ENCODE peak calls at places on chromosomes 13 and 19, in nine cellular contexts. One of them, this sample, is unnamed.

GRCh38 chr19:2270157-2270571 is 11.8 kb downstream of the PEAK3 start:
- DNase-seq in stimulated activated CD8-positive, alpha-beta memory T cell treated with anti-CD3 and anti-CD28 coated beads, Interleukin-15, amount 100 ng/mL, for 4 hours: no peak
- DNase-seq in BE2C: peak
- DNase-seq in prostate gland: no peak
- DNase-seq in DMS79: no peak
- DNase-seq in posterior cingulate gyrus: no peak
- DNase-seq in HT1080: no peak
- DNase-seq in foreskin keratinocyte: no peak
- DNase-seq in Caki2: no peak
- DNase-seq in this sample: peak

GRCh38 chr13:66795636-66796035 is 434.5 kb downstream of the PCDH9 start:
- DNase-seq in stimulated activated CD8-positive, alpha-beta memory T cell treated with anti-CD3 and anti-CD28 coated beads, Interleukin-15, amount 100 ng/mL, for 4 hours: no peak
- DNase-seq in BE2C: no peak
- DNase-seq in prostate gland: no peak
- DNase-seq in DMS79: no peak
- DNase-seq in posterior cingulate gyrus: peak
- DNase-seq in HT1080: no peak
- DNase-seq in foreskin keratinocyte: no peak
- DNase-seq in Caki2: no peak
- DNase-seq in this sample: no peak

GRCh38 chr19:41944336-41944735 is 14.8 kb downstream of the RABAC1 start:
- DNase-seq in stimulated activated CD8-positive, alpha-beta memory T cell treated with anti-CD3 and anti-CD28 coated beads, Interleukin-15, amount 100 ng/mL, for 4 hours: no peak
- DNase-seq in BE2C: no peak
- DNase-seq in prostate gland: no peak
- DNase-seq in DMS79: no peak
- DNase-seq in posterior cingulate gyrus: no peak
- DNase-seq in HT1080: no peak
- DNase-seq in foreskin keratinocyte: no peak
- DNase-seq in Caki2: no peak
- DNase-seq in this sample: no peak

GRCh38 chr19:6227941-6228325 is 51.8 kb downstream of the MLLT1 start:
- DNase-seq in stimulated activated CD8-positive, alpha-beta memory T cell treated with anti-CD3 and anti-CD28 coated beads, Interleukin-15, amount 100 ng/mL, for 4 hours: no peak
- DNase-seq in BE2C: no peak
- DNase-seq in prostate gland: no peak
- DNase-seq in DMS79: no peak
- DNase-seq in posterior cingulate gyrus: no peak
- DNase-seq in HT1080: no peak
- DNase-seq in foreskin keratinocyte: no peak
- DNase-seq in Caki2: no peak
- DNase-seq in this sample: no peak

GRCh38 chr13:98520674-98521449 is 56.0 kb downstream of the STK24 start:
- DNase-seq in stimulated activated CD8-positive, alpha-beta memory T cell treated with anti-CD3 and anti-CD28 coated beads, Interleukin-15, amount 100 ng/mL, for 4 hours: no peak
- DNase-seq in BE2C: no peak
- DNase-seq in prostate gland: no peak
- DNase-seq in DMS79: no peak
- DNase-seq in posterior cingulate gyrus: no peak
- DNase-seq in HT1080: no peak
- DNase-seq in foreskin keratinocyte: no peak
- DNase-seq in Caki2: no peak
- DNase-seq in this sample: no peak

GRCh38 chr13:41694902-41695301 is 237.6 kb downstream of the RGCC start:
- DNase-seq in stimulated activated CD8-positive, alpha-beta memory T cell treated with anti-CD3 and anti-CD28 coated beads, Interleukin-15, amount 100 ng/mL, for 4 hours: no peak
- DNase-seq in BE2C: no peak
- DNase-seq in prostate gland: peak
- DNase-seq in DMS79: no peak
- DNase-seq in posterior cingulate gyrus: no peak
- DNase-seq in HT1080: peak
- DNase-seq in foreskin keratinocyte: peak
- DNase-seq in Caki2: peak
- DNase-seq in this sample: peak

GRCh38 chr13:27359203-27359821 is 65.1 kb upstream of the GTF3A start:
- DNase-seq in stimulated activated CD8-positive, alpha-beta memory T cell treated with anti-CD3 and anti-CD28 coated beads, Interleukin-15, amount 100 ng/mL, for 4 hours: no peak
- DNase-seq in BE2C: peak
- DNase-seq in prostate gland: peak
- DNase-seq in DMS79: no peak
- DNase-seq in posterior cingulate gyrus: peak
- DNase-seq in HT1080: peak
- DNase-seq in foreskin keratinocyte: no peak
- DNase-seq in Caki2: peak
- DNase-seq in this sample: peak

GRCh38 chr19:8517551-8518442 is 3.8 kb upstream of the ZNF414 start:
- DNase-seq in stimulated activated CD8-positive, alpha-beta memory T cell treated with anti-CD3 and anti-CD28 coated beads, Interleukin-15, amount 100 ng/mL, for 4 hours: peak
- DNase-seq in BE2C: no peak
- DNase-seq in prostate gland: no peak
- DNase-seq in DMS79: no peak
- DNase-seq in posterior cingulate gyrus: no peak
- DNase-seq in HT1080: no peak
- DNase-seq in foreskin keratinocyte: no peak
- DNase-seq in Caki2: no peak
- DNase-seq in this sample: peak

GRCh38 chr13:51158365-51158764 is 47.3 kb upstream of the C13orf42 start:
- DNase-seq in stimulated activated CD8-positive, alpha-beta memory T cell treated with anti-CD3 and anti-CD28 coated beads, Interleukin-15, amount 100 ng/mL, for 4 hours: no peak
- DNase-seq in BE2C: peak
- DNase-seq in prostate gland: no peak
- DNase-seq in DMS79: no peak
- DNase-seq in posterior cingulate gyrus: no peak
- DNase-seq in HT1080: no peak
- DNase-seq in foreskin keratinocyte: no peak
- DNase-seq in Caki2: no peak
- DNase-seq in this sample: no peak

GRCh38 chr19:1850809-1851544 is 2.7 kb upstream of the REXO1 start:
- DNase-seq in stimulated activated CD8-positive, alpha-beta memory T cell treated with anti-CD3 and anti-CD28 coated beads, Interleukin-15, amount 100 ng/mL, for 4 hours: no peak
- DNase-seq in BE2C: no peak
- DNase-seq in prostate gland: no peak
- DNase-seq in DMS79: no peak
- DNase-seq in posterior cingulate gyrus: no peak
- DNase-seq in HT1080: no peak
- DNase-seq in foreskin keratinocyte: no peak
- DNase-seq in Caki2: no peak
- DNase-seq in this sample: no peak

GRCh38 chr19:39413269-39413902 is 917 bp downstream of the PLEKHG2 start:
- DNase-seq in stimulated activated CD8-positive, alpha-beta memory T cell treated with anti-CD3 and anti-CD28 coated beads, Interleukin-15, amount 100 ng/mL, for 4 hours: no peak
- DNase-seq in BE2C: peak
- DNase-seq in prostate gland: peak
- DNase-seq in DMS79: no peak
- DNase-seq in posterior cingulate gyrus: peak
- DNase-seq in HT1080: no peak
- DNase-seq in foreskin keratinocyte: no peak
- DNase-seq in Caki2: no peak
- DNase-seq in this sample: no peak

GRCh38 chr19:44959691-44960090 is 4.5 kb downstream of the CLPTM1 start:
- DNase-seq in stimulated activated CD8-positive, alpha-beta memory T cell treated with anti-CD3 and anti-CD28 coated beads, Interleukin-15, amount 100 ng/mL, for 4 hours: no peak
- DNase-seq in BE2C: no peak
- DNase-seq in prostate gland: no peak
- DNase-seq in DMS79: no peak
- DNase-seq in posterior cingulate gyrus: no peak
- DNase-seq in HT1080: no peak
- DNase-seq in foreskin keratinocyte: no peak
- DNase-seq in Caki2: no peak
- DNase-seq in this sample: no peak

GRCh38 chr13:103218253-103218652 is 152.0 kb upstream of the SLC10A2 start:
- DNase-seq in stimulated activated CD8-positive, alpha-beta memory T cell treated with anti-CD3 and anti-CD28 coated beads, Interleukin-15, amount 100 ng/mL, for 4 hours: no peak
- DNase-seq in BE2C: no peak
- DNase-seq in prostate gland: no peak
- DNase-seq in DMS79: no peak
- DNase-seq in posterior cingulate gyrus: no peak
- DNase-seq in HT1080: no peak
- DNase-seq in foreskin keratinocyte: peak
- DNase-seq in Caki2: no peak
- DNase-seq in this sample: no peak

GRCh38 chr19:14473915-14474578 is 1.1 kb downstream of the PTGER1 start:
- DNase-seq in stimulated activated CD8-positive, alpha-beta memory T cell treated with anti-CD3 and anti-CD28 coated beads, Interleukin-15, amount 100 ng/mL, for 4 hours: no peak
- DNase-seq in BE2C: no peak
- DNase-seq in prostate gland: no peak
- DNase-seq in DMS79: no peak
- DNase-seq in posterior cingulate gyrus: peak
- DNase-seq in HT1080: no peak
- DNase-seq in foreskin keratinocyte: no peak
- DNase-seq in Caki2: no peak
- DNase-seq in this sample: no peak

GRCh38 chr19:15432018-15432494 is 13.3 kb upstream of the AKAP8L start:
- DNase-seq in stimulated activated CD8-positive, alpha-beta memory T cell treated with anti-CD3 and anti-CD28 coated beads, Interleukin-15, amount 100 ng/mL, for 4 hours: no peak
- DNase-seq in BE2C: no peak
- DNase-seq in prostate gland: no peak
- DNase-seq in DMS79: no peak
- DNase-seq in posterior cingulate gyrus: no peak
- DNase-seq in HT1080: no peak
- DNase-seq in foreskin keratinocyte: no peak
- DNase-seq in Caki2: no peak
- DNase-seq in this sample: peak

GRCh38 chr19:29789007-29789406 is 22.8 kb upstream of the CCNE1 start:
- DNase-seq in stimulated activated CD8-positive, alpha-beta memory T cell treated with anti-CD3 and anti-CD28 coated beads, Interleukin-15, amount 100 ng/mL, for 4 hours: no peak
- DNase-seq in BE2C: no peak
- DNase-seq in prostate gland: no peak
- DNase-seq in DMS79: no peak
- DNase-seq in posterior cingulate gyrus: no peak
- DNase-seq in HT1080: no peak
- DNase-seq in foreskin keratinocyte: peak
- DNase-seq in Caki2: no peak
- DNase-seq in this sample: no peak

GRCh38 chr19:14248578-14249011 is 42.6 kb upstream of the ADGRL1 start:
- DNase-seq in stimulated activated CD8-positive, alpha-beta memory T cell treated with anti-CD3 and anti-CD28 coated beads, Interleukin-15, amount 100 ng/mL, for 4 hours: no peak
- DNase-seq in BE2C: peak
- DNase-seq in prostate gland: peak
- DNase-seq in DMS79: peak
- DNase-seq in posterior cingulate gyrus: peak
- DNase-seq in HT1080: no peak
- DNase-seq in foreskin keratinocyte: no peak
- DNase-seq in Caki2: peak
- DNase-seq in this sample: no peak

GRCh38 chr19:53328967-53329366 is 4.6 kb upstream of the ZNF845 start:
- DNase-seq in stimulated activated CD8-positive, alpha-beta memory T cell treated with anti-CD3 and anti-CD28 coated beads, Interleukin-15, amount 100 ng/mL, for 4 hours: no peak
- DNase-seq in BE2C: peak
- DNase-seq in prostate gland: no peak
- DNase-seq in DMS79: no peak
- DNase-seq in posterior cingulate gyrus: peak
- DNase-seq in HT1080: peak
- DNase-seq in foreskin keratinocyte: no peak
- DNase-seq in Caki2: no peak
- DNase-seq in this sample: no peak

GRCh38 chr13:91349992-91350911 is 2.8 kb downstream of the MIR17HG start:
- DNase-seq in stimulated activated CD8-positive, alpha-beta memory T cell treated with anti-CD3 and anti-CD28 coated beads, Interleukin-15, amount 100 ng/mL, for 4 hours: no peak
- DNase-seq in BE2C: no peak
- DNase-seq in prostate gland: no peak
- DNase-seq in DMS79: no peak
- DNase-seq in posterior cingulate gyrus: no peak
- DNase-seq in HT1080: no peak
- DNase-seq in foreskin keratinocyte: no peak
- DNase-seq in Caki2: no peak
- DNase-seq in this sample: peak

GRCh38 chr13:59211636-59212035 is 952.1 kb downstream of the DIAPH3 start:
- DNase-seq in stimulated activated CD8-positive, alpha-beta memory T cell treated with anti-CD3 and anti-CD28 coated beads, Interleukin-15, amount 100 ng/mL, for 4 hours: no peak
- DNase-seq in BE2C: no peak
- DNase-seq in prostate gland: no peak
- DNase-seq in DMS79: no peak
- DNase-seq in posterior cingulate gyrus: no peak
- DNase-seq in HT1080: no peak
- DNase-seq in foreskin keratinocyte: no peak
- DNase-seq in Caki2: no peak
- DNase-seq in this sample: no peak

GRCh38 chr13:21511841-21512240 is 52.7 kb upstream of the ZDHHC20 start:
- DNase-seq in stimulated activated CD8-positive, alpha-beta memory T cell treated with anti-CD3 and anti-CD28 coated beads, Interleukin-15, amount 100 ng/mL, for 4 hours: no peak
- DNase-seq in BE2C: no peak
- DNase-seq in prostate gland: peak
- DNase-seq in DMS79: no peak
- DNase-seq in posterior cingulate gyrus: no peak
- DNase-seq in HT1080: no peak
- DNase-seq in foreskin keratinocyte: peak
- DNase-seq in Caki2: no peak
- DNase-seq in this sample: no peak

GRCh38 chr13:104477256-104477655 is 1411.0 kb upstream of the SLC10A2 start:
- DNase-seq in stimulated activated CD8-positive, alpha-beta memory T cell treated with anti-CD3 and anti-CD28 coated beads, Interleukin-15, amount 100 ng/mL, for 4 hours: no peak
- DNase-seq in BE2C: no peak
- DNase-seq in prostate gland: no peak
- DNase-seq in DMS79: no peak
- DNase-seq in posterior cingulate gyrus: no peak
- DNase-seq in HT1080: no peak
- DNase-seq in foreskin keratinocyte: peak
- DNase-seq in Caki2: no peak
- DNase-seq in this sample: no peak

GRCh38 chr13:50244913-50245574 is 229.8 kb downstream of the KCNRG start:
- DNase-seq in stimulated activated CD8-positive, alpha-beta memory T cell treated with anti-CD3 and anti-CD28 coated beads, Interleukin-15, amount 100 ng/mL, for 4 hours: peak
- DNase-seq in BE2C: no peak
- DNase-seq in prostate gland: no peak
- DNase-seq in DMS79: no peak
- DNase-seq in posterior cingulate gyrus: no peak
- DNase-seq in HT1080: peak
- DNase-seq in foreskin keratinocyte: peak
- DNase-seq in Caki2: peak
- DNase-seq in this sample: peak

GRCh38 chr13:79451500-79451962 is 29.4 kb upstream of the NDFIP2 start:
- DNase-seq in stimulated activated CD8-positive, alpha-beta memory T cell treated with anti-CD3 and anti-CD28 coated beads, Interleukin-15, amount 100 ng/mL, for 4 hours: peak
- DNase-seq in BE2C: peak
- DNase-seq in prostate gland: no peak
- DNase-seq in DMS79: no peak
- DNase-seq in posterior cingulate gyrus: no peak
- DNase-seq in HT1080: peak
- DNase-seq in foreskin keratinocyte: peak
- DNase-seq in Caki2: peak
- DNase-seq in this sample: peak

GRCh38 chr13:51559916-51560315 is 24.3 kb upstream of the WDFY2 start:
- DNase-seq in stimulated activated CD8-positive, alpha-beta memory T cell treated with anti-CD3 and anti-CD28 coated beads, Interleukin-15, amount 100 ng/mL, for 4 hours: no peak
- DNase-seq in BE2C: no peak
- DNase-seq in prostate gland: no peak
- DNase-seq in DMS79: no peak
- DNase-seq in posterior cingulate gyrus: no peak
- DNase-seq in HT1080: no peak
- DNase-seq in foreskin keratinocyte: no peak
- DNase-seq in Caki2: no peak
- DNase-seq in this sample: no peak

GRCh38 chr19:19167612-19168011 is 2.5 kb downstream of the MEF2B start:
- DNase-seq in stimulated activated CD8-positive, alpha-beta memory T cell treated with anti-CD3 and anti-CD28 coated beads, Interleukin-15, amount 100 ng/mL, for 4 hours: no peak
- DNase-seq in BE2C: no peak
- DNase-seq in prostate gland: no peak
- DNase-seq in DMS79: no peak
- DNase-seq in posterior cingulate gyrus: no peak
- DNase-seq in HT1080: no peak
- DNase-seq in foreskin keratinocyte: no peak
- DNase-seq in Caki2: no peak
- DNase-seq in this sample: no peak

GRCh38 chr19:50252887-50253268 is 49.5 kb downstream of the MYH14 start:
- DNase-seq in stimulated activated CD8-positive, alpha-beta memory T cell treated with anti-CD3 and anti-CD28 coated beads, Interleukin-15, amount 100 ng/mL, for 4 hours: no peak
- DNase-seq in BE2C: no peak
- DNase-seq in prostate gland: no peak
- DNase-seq in DMS79: no peak
- DNase-seq in posterior cingulate gyrus: no peak
- DNase-seq in HT1080: no peak
- DNase-seq in foreskin keratinocyte: no peak
- DNase-seq in Caki2: no peak
- DNase-seq in this sample: no peak

GRCh38 chr19:10766049-10766623 is 48.3 kb downstream of the DNM2 start:
- DNase-seq in stimulated activated CD8-positive, alpha-beta memory T cell treated with anti-CD3 and anti-CD28 coated beads, Interleukin-15, amount 100 ng/mL, for 4 hours: no peak
- DNase-seq in BE2C: no peak
- DNase-seq in prostate gland: no peak
- DNase-seq in DMS79: no peak
- DNase-seq in posterior cingulate gyrus: no peak
- DNase-seq in HT1080: no peak
- DNase-seq in foreskin keratinocyte: no peak
- DNase-seq in Caki2: no peak
- DNase-seq in this sample: no peak

GRCh38 chr13:95317037-95317989 is 16.1 kb upstream of the ABCC4 start:
- DNase-seq in stimulated activated CD8-positive, alpha-beta memory T cell treated with anti-CD3 and anti-CD28 coated beads, Interleukin-15, amount 100 ng/mL, for 4 hours: no peak
- DNase-seq in BE2C: no peak
- DNase-seq in prostate gland: no peak
- DNase-seq in DMS79: no peak
- DNase-seq in posterior cingulate gyrus: no peak
- DNase-seq in HT1080: peak
- DNase-seq in foreskin keratinocyte: no peak
- DNase-seq in Caki2: peak
- DNase-seq in this sample: peak

GRCh38 chr13:40677064-40677463 is 10.6 kb upstream of the FOXO1 start:
- DNase-seq in stimulated activated CD8-positive, alpha-beta memory T cell treated with anti-CD3 and anti-CD28 coated beads, Interleukin-15, amount 100 ng/mL, for 4 hours: no peak
- DNase-seq in BE2C: no peak
- DNase-seq in prostate gland: no peak
- DNase-seq in DMS79: no peak
- DNase-seq in posterior cingulate gyrus: no peak
- DNase-seq in HT1080: no peak
- DNase-seq in foreskin keratinocyte: no peak
- DNase-seq in Caki2: no peak
- DNase-seq in this sample: no peak

GRCh38 chr19:947090-947706 is 21.4 kb downstream of the ARID3A start:
- DNase-seq in stimulated activated CD8-positive, alpha-beta memory T cell treated with anti-CD3 and anti-CD28 coated beads, Interleukin-15, amount 100 ng/mL, for 4 hours: no peak
- DNase-seq in BE2C: no peak
- DNase-seq in prostate gland: no peak
- DNase-seq in DMS79: no peak
- DNase-seq in posterior cingulate gyrus: no peak
- DNase-seq in HT1080: no peak
- DNase-seq in foreskin keratinocyte: no peak
- DNase-seq in Caki2: no peak
- DNase-seq in this sample: no peak